ENCODE peak calls at places on chromosomes 11 and 22, in six cellular contexts. One of them, this sample, is unnamed.

GRCh38 chr11:38182126-38182907 is 1584.3 kb upstream of the RAG2 start:
- DNase-seq in CD8-positive, alpha-beta memory T cell: no peak
- DNase-seq in CD8-positive, alpha-beta T cell: no peak
- DNase-seq in mesendoderm: no peak
- DNase-seq in neural progenitor cell: no peak
- DNase-seq in endodermal cell: no peak
- DNase-seq in this sample: no peak

GRCh38 chr11:10925149-10925926 is 67.5 kb upstream of the ZBED5 start:
- DNase-seq in endodermal cell: no peak
- DNase-seq in CD8-positive, alpha-beta T cell: no peak
- DNase-seq in neural progenitor cell: no peak
- DNase-seq in CD8-positive, alpha-beta memory T cell: no peak
- DNase-seq in mesendoderm: peak; percentile 86
- DNase-seq in this sample: no peak

GRCh38 chr11:14583252-14584105 is 60.1 kb upstream of the PDE3B start:
- DNase-seq in endodermal cell: peak; percentile 50
- DNase-seq in neural progenitor cell: peak; percentile 3
- DNase-seq in CD8-positive, alpha-beta T cell: no peak
- DNase-seq in CD8-positive, alpha-beta memory T cell: no peak
- DNase-seq in mesendoderm: no peak
- DNase-seq in this sample: no peak

GRCh38 chr11:14773755-14774154 is 118.3 kb downstream of the CYP2R1 start:
- DNase-seq in mesendoderm: peak; percentile 69
- DNase-seq in CD8-positive, alpha-beta T cell: no peak
- DNase-seq in endodermal cell: peak; percentile 59
- DNase-seq in neural progenitor cell: peak; percentile 36
- DNase-seq in CD8-positive, alpha-beta memory T cell: no peak
- DNase-seq in this sample: no peak

GRCh38 chr11:72553748-72554147 is 119.4 kb upstream of the CLPB start:
- DNase-seq in CD8-positive, alpha-beta memory T cell: peak; percentile 32
- DNase-seq in neural progenitor cell: peak; percentile 36
- DNase-seq in mesendoderm: peak; percentile 72
- DNase-seq in endodermal cell: peak; percentile 84
- DNase-seq in CD8-positive, alpha-beta T cell: peak; percentile 24
- DNase-seq in this sample: peak; percentile 39

GRCh38 chr22:32327596-32328171 is 30.0 kb upstream of the RFPL3 start:
- DNase-seq in CD8-positive, alpha-beta memory T cell: no peak
- DNase-seq in mesendoderm: no peak
- DNase-seq in neural progenitor cell: no peak
- DNase-seq in endodermal cell: no peak
- DNase-seq in CD8-positive, alpha-beta T cell: no peak
- DNase-seq in this sample: no peak

GRCh38 chr11:83625336-83625735 is 339.2 kb upstream of the CCDC90B start:
- DNase-seq in endodermal cell: no peak
- DNase-seq in neural progenitor cell: no peak
- DNase-seq in CD8-positive, alpha-beta T cell: no peak
- DNase-seq in mesendoderm: no peak
- DNase-seq in CD8-positive, alpha-beta memory T cell: no peak
- DNase-seq in this sample: no peak

GRCh38 chr11:96342131-96342970 is 644 bp downstream of the MAML2 start:
- DNase-seq in endodermal cell: no peak
- DNase-seq in neural progenitor cell: peak; percentile 57
- DNase-seq in mesendoderm: no peak
- DNase-seq in CD8-positive, alpha-beta T cell: no peak
- DNase-seq in CD8-positive, alpha-beta memory T cell: no peak
- DNase-seq in this sample: no peak

GRCh38 chr11:77201991-77202841 is 74.2 kb downstream of the MYO7A start:
- DNase-seq in CD8-positive, alpha-beta memory T cell: no peak
- DNase-seq in endodermal cell: no peak
- DNase-seq in neural progenitor cell: no peak
- DNase-seq in mesendoderm: no peak
- DNase-seq in CD8-positive, alpha-beta T cell: no peak
- DNase-seq in this sample: no peak

GRCh38 chr11:6705905-6706535 is 22.9 kb upstream of the MRPL17 start:
- DNase-seq in neural progenitor cell: peak; percentile 73
- DNase-seq in mesendoderm: peak; percentile 53
- DNase-seq in endodermal cell: peak; percentile 76
- DNase-seq in CD8-positive, alpha-beta memory T cell: peak; percentile 25
- DNase-seq in CD8-positive, alpha-beta T cell: peak; percentile 46
- DNase-seq in this sample: peak; percentile 16

GRCh38 chr11:112760378-112761060 is 200.7 kb upstream of the NCAM1 start:
- DNase-seq in neural progenitor cell: no peak
- DNase-seq in CD8-positive, alpha-beta memory T cell: no peak
- DNase-seq in mesendoderm: no peak
- DNase-seq in endodermal cell: no peak
- DNase-seq in CD8-positive, alpha-beta T cell: no peak
- DNase-seq in this sample: no peak

GRCh38 chr11:70415642-70416395 is 17.5 kb downstream of the CTTN start:
- DNase-seq in CD8-positive, alpha-beta memory T cell: no peak
- DNase-seq in CD8-positive, alpha-beta T cell: no peak
- DNase-seq in mesendoderm: no peak
- DNase-seq in endodermal cell: no peak
- DNase-seq in neural progenitor cell: no peak
- DNase-seq in this sample: no peak

GRCh38 chr11:113675003-113675471 is 31.1 kb downstream of the TMPRSS5 start:
- DNase-seq in neural progenitor cell: no peak
- DNase-seq in CD8-positive, alpha-beta memory T cell: no peak
- DNase-seq in CD8-positive, alpha-beta T cell: no peak
- DNase-seq in mesendoderm: no peak
- DNase-seq in endodermal cell: peak; percentile 40
- DNase-seq in this sample: no peak

GRCh38 chr22:27727673-27728451 is 73.7 kb downstream of the MN1 start:
- DNase-seq in endodermal cell: no peak
- DNase-seq in CD8-positive, alpha-beta T cell: no peak
- DNase-seq in CD8-positive, alpha-beta memory T cell: no peak
- DNase-seq in mesendoderm: no peak
- DNase-seq in neural progenitor cell: no peak
- DNase-seq in this sample: no peak

GRCh38 chr11:10651579-10652361 is 41.8 kb downstream of the IRAG1 start:
- DNase-seq in mesendoderm: no peak
- DNase-seq in endodermal cell: no peak
- DNase-seq in CD8-positive, alpha-beta T cell: no peak
- DNase-seq in CD8-positive, alpha-beta memory T cell: no peak
- DNase-seq in neural progenitor cell: no peak
- DNase-seq in this sample: no peak

GRCh38 chr11:130636672-130637463 is 188.4 kb downstream of the ADAMTS15 start:
- DNase-seq in endodermal cell: no peak
- DNase-seq in mesendoderm: peak; percentile 45
- DNase-seq in neural progenitor cell: no peak
- DNase-seq in CD8-positive, alpha-beta T cell: no peak
- DNase-seq in CD8-positive, alpha-beta memory T cell: no peak
- DNase-seq in this sample: no peak

GRCh38 chr11:19232910-19233503 is 7.7 kb downstream of the E2F8 start:
- DNase-seq in endodermal cell: no peak
- DNase-seq in CD8-positive, alpha-beta T cell: no peak
- DNase-seq in neural progenitor cell: no peak
- DNase-seq in mesendoderm: peak; percentile 22
- DNase-seq in CD8-positive, alpha-beta memory T cell: no peak
- DNase-seq in this sample: no peak

GRCh38 chr11:33897761-33898403 is 6.0 kb upstream of the LMO2 start:
- DNase-seq in endodermal cell: no peak
- DNase-seq in CD8-positive, alpha-beta T cell: no peak
- DNase-seq in mesendoderm: no peak
- DNase-seq in CD8-positive, alpha-beta memory T cell: no peak
- DNase-seq in neural progenitor cell: no peak
- DNase-seq in this sample: no peak

GRCh38 chr11:129593098-129593497 is 217.4 kb downstream of the BARX2 start:
- DNase-seq in CD8-positive, alpha-beta memory T cell: no peak
- DNase-seq in endodermal cell: peak; percentile 54
- DNase-seq in neural progenitor cell: peak; percentile 11
- DNase-seq in mesendoderm: peak; percentile 92
- DNase-seq in CD8-positive, alpha-beta T cell: no peak
- DNase-seq in this sample: no peak

GRCh38 chr11:109697140-109697843 is 275.3 kb downstream of the C11orf87 start:
- DNase-seq in mesendoderm: peak; percentile 82
- DNase-seq in CD8-positive, alpha-beta memory T cell: no peak
- DNase-seq in neural progenitor cell: peak; percentile 77
- DNase-seq in endodermal cell: peak; percentile 69
- DNase-seq in CD8-positive, alpha-beta T cell: no peak
- DNase-seq in this sample: peak; percentile 9

GRCh38 chr22:40855960-40856512 is 403 bp downstream of the ST13 start:
- DNase-seq in endodermal cell: peak; percentile 74
- DNase-seq in CD8-positive, alpha-beta T cell: no peak
- DNase-seq in neural progenitor cell: peak; percentile 79
- DNase-seq in CD8-positive, alpha-beta memory T cell: no peak
- DNase-seq in mesendoderm: peak; percentile 52
- DNase-seq in this sample: no peak

GRCh38 chr11:58301576-58301975 is 33.5 kb upstream of the OR10W1 start:
- DNase-seq in neural progenitor cell: no peak
- DNase-seq in endodermal cell: no peak
- DNase-seq in CD8-positive, alpha-beta T cell: no peak
- DNase-seq in CD8-positive, alpha-beta memory T cell: no peak
- DNase-seq in mesendoderm: no peak
- DNase-seq in this sample: no peak

GRCh38 chr11:100855466-100856067 is 168.5 kb downstream of the ARHGAP42 start:
- DNase-seq in neural progenitor cell: peak; percentile 60
- DNase-seq in endodermal cell: no peak
- DNase-seq in CD8-positive, alpha-beta T cell: no peak
- DNase-seq in CD8-positive, alpha-beta memory T cell: no peak
- DNase-seq in mesendoderm: peak; percentile 67
- DNase-seq in this sample: no peak

GRCh38 chr11:45541693-45542434 is 123.6 kb downstream of the CHST1 start:
- DNase-seq in CD8-positive, alpha-beta memory T cell: no peak
- DNase-seq in mesendoderm: no peak
- DNase-seq in CD8-positive, alpha-beta T cell: no peak
- DNase-seq in endodermal cell: no peak
- DNase-seq in neural progenitor cell: no peak
- DNase-seq in this sample: no peak

GRCh38 chr11:45538363-45538762 is 127.1 kb downstream of the CHST1 start:
- DNase-seq in CD8-positive, alpha-beta memory T cell: no peak
- DNase-seq in CD8-positive, alpha-beta T cell: no peak
- DNase-seq in mesendoderm: no peak
- DNase-seq in endodermal cell: no peak
- DNase-seq in neural progenitor cell: no peak
- DNase-seq in this sample: no peak

GRCh38 chr11:45537617-45538016 is 127.8 kb downstream of the CHST1 start:
- DNase-seq in CD8-positive, alpha-beta memory T cell: no peak
- DNase-seq in neural progenitor cell: no peak
- DNase-seq in endodermal cell: no peak
- DNase-seq in mesendoderm: no peak
- DNase-seq in CD8-positive, alpha-beta T cell: no peak
- DNase-seq in this sample: no peak

GRCh38 chr11:45535033-45535432 is 130.4 kb downstream of the CHST1 start:
- DNase-seq in CD8-positive, alpha-beta memory T cell: no peak
- DNase-seq in CD8-positive, alpha-beta T cell: no peak
- DNase-seq in mesendoderm: no peak
- DNase-seq in neural progenitor cell: no peak
- DNase-seq in endodermal cell: no peak
- DNase-seq in this sample: no peak

DNA sequence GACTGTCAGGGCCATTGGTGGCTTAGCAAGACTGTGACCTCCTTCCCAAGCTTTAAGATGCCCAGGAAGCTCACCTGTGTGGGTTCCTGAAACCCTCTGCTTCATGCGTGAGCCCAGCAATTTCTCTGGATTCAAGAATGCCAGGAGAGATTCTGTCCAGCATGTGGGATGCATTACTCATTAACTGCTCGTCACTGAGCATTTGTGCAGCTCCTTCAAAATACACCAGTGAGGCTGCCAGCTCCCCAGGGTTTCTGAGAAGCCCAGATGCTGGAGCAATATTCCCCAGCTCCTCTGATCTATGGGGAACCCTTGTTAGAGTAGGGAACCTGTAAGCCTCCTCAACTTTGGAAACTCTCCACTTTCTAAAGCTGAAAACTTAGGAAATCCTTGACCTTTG is 126.5 kb downstream of the CHST1 start:
- DNase-seq in CD8-positive, alpha-beta memory T cell: no peak
- DNase-seq in neural progenitor cell: no peak
- DNase-seq in endodermal cell: no peak
- DNase-seq in mesendoderm: no peak
- DNase-seq in CD8-positive, alpha-beta T cell: no peak
- DNase-seq in this sample: no peak
- H3K27me3 ChIP-seq in CD8-positive, alpha-beta memory T cell: no peaks in the 10 kb centered on the region
- H3K27me3 ChIP-seq in neural progenitor cell: peaks cover 32% of the 10 kb centered on the region
- H3K27me3 ChIP-seq in endodermal cell: peaks cover 9% of the 10 kb centered on the region
- H3K27me3 ChIP-seq in mesendoderm: no peaks in the 10 kb centered on the region
- H3K27me3 ChIP-seq in CD8-positive, alpha-beta T cell: no peaks in the 10 kb centered on the region
- H3K27me3 ChIP-seq in this sample: no peaks in the 10 kb centered on the region

DNA sequence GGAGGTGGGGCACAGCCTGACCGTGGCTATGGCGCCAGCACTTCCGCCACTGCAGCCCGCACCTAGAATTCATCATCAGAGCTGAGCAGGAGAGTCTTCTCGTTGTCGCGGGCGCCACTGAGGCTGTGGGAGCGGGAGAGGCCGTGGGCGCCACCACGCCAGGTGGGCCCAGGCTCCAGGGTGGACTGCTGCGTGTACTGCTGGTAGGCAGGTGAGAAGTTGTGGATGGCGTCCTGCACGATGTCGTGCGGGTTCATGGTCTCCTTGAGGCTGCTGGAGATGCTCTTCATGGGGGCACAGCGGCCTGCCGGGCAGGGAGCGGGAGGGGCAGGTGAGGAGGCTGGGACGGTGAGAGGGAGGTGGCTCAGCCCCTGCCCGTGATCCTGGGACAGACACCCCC is 19.6 kb downstream of the MAFF start:
- DNase-seq in CD8-positive, alpha-beta T cell: no peak
- DNase-seq in neural progenitor cell: no peak
- DNase-seq in CD8-positive, alpha-beta memory T cell: no peak
- DNase-seq in mesendoderm: no peak
- DNase-seq in endodermal cell: no peak
- DNase-seq in this sample: no peak
- H3K4me1 ChIP-seq in CD8-positive, alpha-beta T cell: no peaks in the 10 kb centered on the region
- H3K4me1 ChIP-seq in neural progenitor cell: peaks cover 4% of the 10 kb centered on the region
- H3K4me1 ChIP-seq in CD8-positive, alpha-beta memory T cell: peaks cover 6% of the 10 kb centered on the region
- H3K4me1 ChIP-seq in mesendoderm: peaks cover 3% of the 10 kb centered on the region
- H3K4me1 ChIP-seq in endodermal cell: peaks cover 9% of the 10 kb centered on the region
- H3K4me1 ChIP-seq in this sample: peaks cover 6% of the 10 kb centered on the region

GRCh38 chr11:30360741-30361140 is 37.8 kb downstream of the ARL14EP start:
- DNase-seq in mesendoderm: no peak
- DNase-seq in endodermal cell: no peak
- DNase-seq in CD8-positive, alpha-beta memory T cell: no peak
- DNase-seq in neural progenitor cell: no peak
- DNase-seq in CD8-positive, alpha-beta T cell: no peak
- DNase-seq in this sample: no peak
- H3K27me3 ChIP-seq in mesendoderm: no peaks in the 10 kb centered on the region
- H3K27me3 ChIP-seq in endodermal cell: no peaks in the 10 kb centered on the region
- H3K27me3 ChIP-seq in CD8-positive, alpha-beta memory T cell: no peaks in the 10 kb centered on the region
- H3K27me3 ChIP-seq in neural progenitor cell: no peaks in the 10 kb centered on the region
- H3K27me3 ChIP-seq in CD8-positive, alpha-beta T cell: no peaks in the 10 kb centered on the region
- H3K27me3 ChIP-seq in this sample: no peaks in the 10 kb centered on the region

GRCh38 chr11:61963282-61964057 is 4.0 kb downstream of the FTH1 start:
- DNase-seq in endodermal cell: peak; percentile 59
- DNase-seq in CD8-positive, alpha-beta memory T cell: no peak
- DNase-seq in CD8-positive, alpha-beta T cell: peak; percentile 53
- DNase-seq in neural progenitor cell: no peak
- DNase-seq in mesendoderm: no peak
- DNase-seq in this sample: no peak
- H3K4me1 ChIP-seq in endodermal cell: peaks cover 2% of the 10 kb centered on the region
- H3K4me1 ChIP-seq in CD8-positive, alpha-beta memory T cell: peaks cover 33% of the 10 kb centered on the region
- H3K4me1 ChIP-seq in CD8-positive, alpha-beta T cell: peaks cover 37% of the 10 kb centered on the region
- H3K4me1 ChIP-seq in neural progenitor cell: peaks cover 12% of the 10 kb centered on the region
- H3K4me1 ChIP-seq in mesendoderm: peaks cover 3% of the 10 kb centered on the region
- H3K4me1 ChIP-seq in this sample: peaks cover under 1% of the 10 kb centered on the region

GRCh38 chr11:133929401-133930052 is 27.2 kb downstream of the IGSF9B start:
- DNase-seq in endodermal cell: no peak
- DNase-seq in mesendoderm: no peak
- DNase-seq in CD8-positive, alpha-beta memory T cell: no peak
- DNase-seq in neural progenitor cell: no peak
- DNase-seq in CD8-positive, alpha-beta T cell: no peak
- DNase-seq in this sample: no peak
- H3K27me3 ChIP-seq in endodermal cell: no peaks in the 10 kb centered on the region
- H3K27me3 ChIP-seq in mesendoderm: no peaks in the 10 kb centered on the region
- H3K27me3 ChIP-seq in CD8-positive, alpha-beta memory T cell: no peaks in the 10 kb centered on the region
- H3K27me3 ChIP-seq in neural progenitor cell: no peaks in the 10 kb centered on the region
- H3K27me3 ChIP-seq in CD8-positive, alpha-beta T cell: no peaks in the 10 kb centered on the region
- H3K27me3 ChIP-seq in this sample: no peaks in the 10 kb centered on the region